ENCODE peak calls at places on chromosomes 13 and 19, in six cellular contexts. G is uterus, A is Peyer's patch, Z is A549, Q is H1, T is thyroid gland. S is an unnamed sample.

GRCh38 chr13:113491418-113491883 is 940 bp upstream of the DCUN1D2 start:
- DNase-seq in Q (no peak), Z (peak; percentile 46), A (no peak), G (peak; percentile 42), T (no peak), S (peak; percentile 62)

GRCh38 chr13:47841131-47841530 is 159.9 kb downstream of the SUCLA2 start:
- DNase-seq in T (no peak), Q (no peak), G (no peak), A (no peak), Z (no peak), S (no peak)

GRCh38 chr19:1592023-1592754 is 476 bp downstream of the MBD3 start:
- DNase-seq in G (peak; percentile 86), Q (peak; percentile 41), A (peak; percentile 77), Z (peak; percentile 75), T (peak; percentile 84), S (peak; percentile 91)

GRCh38 chr13:88285329-88285728 is 614.2 kb downstream of the SLITRK5 start:
- DNase-seq in Q (no peak), G (no peak), T (no peak), A (no peak), Z (no peak), S (no peak)

GRCh38 chr19:6767357-6768235 is at the start of gene SH2D3A:
- DNase-seq in A (peak; percentile 97), T (peak; percentile 94), Q (peak; percentile 96), G (peak; percentile 40), Z (peak; percentile 77), S (peak; percentile 47)

GRCh38 chr13:34678154-34678553 is 263.9 kb upstream of the NBEA start:
- DNase-seq in G (no peak), T (no peak), A (no peak), Q (no peak), Z (peak; percentile 15), S (no peak)

GRCh38 chr19:56273563-56274117 is 1.1 kb downstream of the EDDM13 start:
- DNase-seq in T (no peak), G (no peak), Z (no peak), A (no peak), Q (no peak), S (peak; percentile 70)

GRCh38 chr13:19818223-19818842 is 35.6 kb upstream of the PSPC1 start:
- DNase-seq in Q (peak; percentile 77), G (no peak), Z (peak; percentile 7), T (peak; percentile 94), A (no peak), S (no peak)

GRCh38 chr19:18349524-18350128 is 9.2 kb downstream of the PGPEP1 start:
- DNase-seq in A (peak; percentile 44), Q (no peak), T (peak; percentile 69), Z (peak; percentile 69), G (peak; percentile 58), S (peak; percentile 51)

GRCh38 chr13:25406377-25406776 is 34.6 kb downstream of the ATP8A2 start:
- DNase-seq in T (no peak), A (no peak), Q (no peak), G (no peak), Z (no peak), S (no peak)

GRCh38 chr19:17420267-17420924 is 549 bp downstream of the MVB12A start:
- DNase-seq in A (no peak), Z (no peak), G (peak; percentile 53), Q (no peak), T (peak; percentile 10), S (no peak)

GRCh38 chr19:42254083-42254849 is 662 bp downstream of the ERF start:
- DNase-seq in G (peak; percentile 76), A (peak; percentile 91), T (peak; percentile 82), Q (no peak), Z (peak; percentile 92), S (no peak)

GRCh38 chr19:17486545-17486944 is 16.2 kb downstream of the SLC27A1 start:
- DNase-seq in Z (no peak), G (no peak), Q (no peak), A (no peak), T (no peak), S (no peak)

GRCh38 chr19:51807111-51807701 is 12.2 kb downstream of the FPR3 start:
- DNase-seq in A (no peak), T (no peak), Z (no peak), G (no peak), Q (peak; percentile 46), S (no peak)

GRCh38 chr13:51303882-51304281 is 35.6 kb upstream of the SERPINE3 start:
- DNase-seq in T (no peak), G (no peak), Q (no peak), Z (no peak), A (no peak), S (no peak)

GRCh38 chr19:38676023-38676877 is 28.8 kb downstream of the ACTN4 start:
- DNase-seq in A (no peak), T (no peak), G (no peak), Z (no peak), Q (no peak), S (no peak)

GRCh38 chr19:19406878-19407639 is 1.6 kb downstream of the GATAD2A start:
- DNase-seq in Q (no peak), G (no peak), A (peak; percentile 43), Z (no peak), T (peak; percentile 37), S (no peak)
- TF ChIP-seq POLR2A in Q (no peak), G (no peak), A (peak; percentile 13), Z (no peak), T (no peak), S (no peak)

DNA sequence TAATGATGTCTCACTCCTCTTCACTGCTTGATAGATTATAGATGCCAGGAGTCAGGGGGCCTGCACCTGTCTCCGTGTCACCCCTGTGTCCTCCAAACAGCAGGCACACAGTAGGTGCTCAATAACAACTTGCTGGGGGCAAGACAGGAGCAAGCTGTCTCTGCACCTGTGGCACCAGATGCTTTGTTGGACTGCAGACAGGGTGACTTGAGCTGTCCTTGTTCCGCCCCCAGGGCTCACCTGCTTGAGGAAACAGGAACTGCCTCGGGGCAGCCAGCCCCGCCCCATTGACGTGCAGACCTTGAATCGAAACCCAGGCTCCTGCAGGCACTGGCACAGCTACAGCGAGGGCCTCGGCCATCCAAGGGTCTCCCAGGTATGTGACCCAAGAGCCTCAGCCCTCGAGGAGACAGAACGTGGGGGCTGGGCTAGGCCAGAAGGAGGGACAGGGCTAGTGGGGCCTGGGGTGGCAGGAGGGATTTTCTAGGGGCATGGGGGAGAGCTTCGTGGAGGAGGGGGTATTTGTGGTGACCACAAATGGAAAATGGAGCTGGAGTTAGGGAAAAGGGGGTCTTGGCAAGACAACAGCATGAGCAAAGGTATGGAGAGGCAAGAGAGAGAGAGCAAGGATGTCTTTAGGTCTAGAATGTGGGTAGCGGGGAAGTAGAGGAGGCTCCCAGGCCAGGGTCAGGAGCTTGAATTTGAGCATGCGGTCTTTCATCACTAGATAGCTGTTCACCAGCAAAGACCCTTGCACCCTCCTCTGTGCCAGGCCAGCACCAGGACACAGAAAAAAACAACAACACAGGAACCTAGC is at the start of gene HSH2D:
- DNase-seq in A (peak; percentile 98), G (no peak), T (peak; percentile 79), Q (peak; percentile 63), Z (no peak), S (no peak)
- TF ChIP-seq POLR2A in A (peak; percentile 76), G (no peak), T (no peak), Q (no peak), Z (no peak), S (no peak)

GRCh38 chr13:98519976-98520375 is 56.9 kb downstream of the STK24 start:
- DNase-seq in Q (no peak), Z (no peak), T (no peak), G (no peak), A (no peak), S (no peak)

GRCh38 chr13:98520674-98521449 is 56.0 kb downstream of the STK24 start:
- DNase-seq in Q (no peak), T (no peak), G (no peak), A (no peak), Z (no peak), S (no peak)

GRCh38 chr13:98521461-98521860 is 55.4 kb downstream of the STK24 start:
- DNase-seq in A (peak; percentile 1), T (no peak), Z (no peak), Q (no peak), G (no peak), S (no peak)

GRCh38 chr13:98523455-98524102 is 53.3 kb downstream of the STK24 start:
- DNase-seq in A (peak; percentile 36), T (peak; percentile 88), Q (no peak), G (no peak), Z (no peak), S (no peak)

GRCh38 chr13:98521876-98522275 is 55.0 kb downstream of the STK24 start:
- DNase-seq in T (peak; percentile 58), G (no peak), Z (no peak), A (peak; percentile 11), Q (no peak), S (no peak)
- TF ChIP-seq POLR2A in T (no peak), G (no peak), Z (no peak), A (no peak), Q (no peak), S (no peak)

GRCh38 chr19:4806384-4806783 is 14.8 kb downstream of the FEM1A start:
- DNase-seq in T (no peak), Q (no peak), A (no peak), G (no peak), Z (no peak), S (no peak)

GRCh38 chr19:4801085-4801619 is 9.6 kb downstream of the FEM1A start:
- DNase-seq in T (no peak), G (no peak), Q (no peak), A (no peak), Z (no peak), S (no peak)

GRCh38 chr19:4800591-4801081 is 9.1 kb downstream of the FEM1A start:
- DNase-seq in Z (no peak), Q (no peak), G (no peak), T (no peak), A (no peak), S (no peak)

GRCh38 chr19:4803736-4804695 is 12.5 kb downstream of the FEM1A start:
- DNase-seq in A (peak; percentile 68), Z (peak; percentile 47), G (peak; percentile 54), T (peak; percentile 35), Q (peak; percentile 57), S (no peak)

DNA sequence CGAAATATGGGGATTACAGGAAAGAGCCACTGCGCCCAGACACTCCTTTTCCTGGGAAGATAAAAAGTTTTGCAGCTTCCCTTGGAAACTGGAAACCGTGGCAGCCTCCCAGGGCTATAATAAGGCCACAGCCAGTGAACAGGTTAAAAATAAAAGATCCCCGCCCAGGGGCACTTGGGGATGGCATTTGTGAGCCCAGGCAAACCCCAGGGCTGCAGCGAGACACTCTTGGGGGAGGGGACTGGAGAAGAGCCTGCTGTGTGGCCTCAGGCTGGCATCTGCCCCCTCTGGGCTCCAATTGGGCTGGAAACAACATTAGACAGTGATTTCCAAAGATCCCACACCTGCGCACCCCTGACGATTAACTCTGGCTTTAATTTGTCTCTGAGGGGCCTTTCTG is 11.2 kb downstream of the FEM1A start:
- DNase-seq in Q (no peak), A (no peak), G (no peak), T (no peak), Z (no peak), S (no peak)
- TF ChIP-seq POLR2A in Q (no peak), A (no peak), G (no peak), T (no peak), Z (no peak), S (no peak)

S was measured in H54.